ENCODE peak calls at places on chromosome 19, in four cellular contexts. X is HEK293T, M is WTC11, P is K562. Q is an unnamed sample.

GRCh38 chr19:14473073-14473790 is 1.9 kb downstream of the PTGER1 start:
- DNase-seq in X (no peak), M (peak), P (no peak), Q (no peak)

GRCh38 chr19:56736571-56736970 is 65.0 kb upstream of the ZNF835 start:
- DNase-seq in X (no peak), M (no peak), P (no peak), Q (no peak)

GRCh38 chr19:11261902-11262839 is at the start of gene DOCK6:
- DNase-seq in X (peak), M (peak), P (peak), Q (no peak)

GRCh38 chr19:12667903-12668302 is 1.3 kb downstream of the WDR83 start:
- DNase-seq in X (no peak), M (no peak), P (no peak), Q (no peak)

GRCh38 chr19:5539431-5539833 is 28.3 kb downstream of the TINCR start:
- DNase-seq in X (no peak), M (peak), P (no peak), Q (no peak)

GRCh38 chr19:49588370-49589122 is 2.4 kb upstream of the PRR12 start:
- DNase-seq in X (no peak), M (no peak), P (no peak), Q (no peak)

GRCh38 chr19:56144396-56144795 is 3.3 kb downstream of the ZNF444 start:
- DNase-seq in X (no peak), M (no peak), P (no peak), Q (no peak)

GRCh38 chr19:19599190-19599535 is 19.3 kb downstream of the PBX4 start:
- DNase-seq in X (no peak), M (no peak), P (no peak), Q (no peak)

GRCh38 chr19:47768604-47769003 is 9.9 kb upstream of the SELENOW start:
- DNase-seq in X (no peak), M (no peak), P (no peak), Q (no peak)

GRCh38 chr19:40277356-40277755 is 7.8 kb downstream of the AKT2 start:
- DNase-seq in X (no peak), M (no peak), P (no peak), Q (no peak)

GRCh38 chr19:56477429-56478338 is 539 bp upstream of the ZNF667 start:
- DNase-seq in X (no peak), M (peak), P (peak), Q (no peak)

GRCh38 chr19:5191091-5191490 is 149.5 kb downstream of the PTPRS start:
- DNase-seq in X (no peak), M (no peak), P (no peak), Q (no peak)

GRCh38 chr19:33235996-33236350 is 10.3 kb upstream of the SLC7A10 start:
- DNase-seq in X (no peak), M (no peak), P (no peak), Q (no peak)

GRCh38 chr19:29421186-29421525 is 104.6 kb upstream of the VSTM2B start:
- DNase-seq in X (no peak), M (no peak), P (no peak), Q (no peak)

GRCh38 chr19:56720281-56720680 is 48.7 kb upstream of the ZNF835 start:
- DNase-seq in X (no peak), M (no peak), P (no peak), Q (peak)

GRCh38 chr19:10662384-10663251 is 8.5 kb downstream of the ILF3 start:
- DNase-seq in X (no peak), M (no peak), P (no peak), Q (no peak)

GRCh38 chr19:19405919-19406877 is 723 bp downstream of the GATAD2A start:
- DNase-seq in X (peak), M (peak), P (peak), Q (no peak)

GRCh38 chr19:4742717-4743646 is 19.3 kb upstream of the DPP9 start:
- DNase-seq in X (no peak), M (peak), P (no peak), Q (no peak)

GRCh38 chr19:5587661-5588060 is 19.9 kb upstream of the TINCR start:
- DNase-seq in X (no peak), M (no peak), P (no peak), Q (no peak)

GRCh38 chr19:44574201-44574950 is 39.0 kb upstream of the IGSF23 start:
- DNase-seq in X (no peak), M (no peak), P (no peak), Q (no peak)

GRCh38 chr19:50602935-50603334 is 34.7 kb upstream of the LRRC4B start:
- DNase-seq in X (no peak), M (no peak), P (no peak), Q (no peak)

GRCh38 chr19:14398563-14398962 is 17.3 kb downstream of the ADGRE5 start:
- DNase-seq in X (no peak), M (no peak), P (no peak), Q (no peak)

GRCh38 chr19:16039081-16039480 is 37.2 kb upstream of the TPM4 start:
- DNase-seq in X (no peak), M (no peak), P (no peak), Q (no peak)

GRCh38 chr19:19403373-19403901 is 2.0 kb upstream of the GATAD2A start:
- DNase-seq in X (no peak), M (no peak), P (peak), Q (no peak)

GRCh38 chr19:5547881-5548280 is 19.9 kb downstream of the TINCR start:
- DNase-seq in X (peak), M (peak), P (peak), Q (peak)

GRCh38 chr19:8393871-8394250 is 3.7 kb downstream of the RAB11B start:
- DNase-seq in X (no peak), M (no peak), P (no peak), Q (no peak)

GRCh38 chr19:45136507-45137178 is 24.1 kb downstream of the NKPD1 start:
- DNase-seq in X (no peak), M (no peak), P (no peak), Q (no peak)

GRCh38 chr19:54095136-54095858 is 5.3 kb downstream of the OSCAR start:
- DNase-seq in X (no peak), M (no peak), P (no peak), Q (no peak)

GRCh38 chr19:17996826-17997316 is 11.1 kb upstream of the ARRDC2 start:
- DNase-seq in X (peak), M (peak), P (peak), Q (peak)

GRCh38 chr19:12293771-12294307 is 844 bp downstream of the ZNF44 start:
- DNase-seq in X (peak), M (peak), P (peak), Q (peak)

GRCh38 chr19:51944798-51945552 is 17.7 kb downstream of the ZNF613 start:
- DNase-seq in X (no peak), M (no peak), P (no peak), Q (no peak)

GRCh38 chr19:56115490-56115889 is 5.6 kb downstream of the ZNF787 start:
- DNase-seq in X (no peak), M (no peak), P (no peak), Q (no peak)

GRCh38 chr19:18294467-18294864 is 13.0 kb upstream of the JUND start:
- DNase-seq in X (no peak), M (peak), P (peak), Q (no peak)

GRCh38 chr19:55640577-55641375 is at the start of gene ZNF580:
- DNase-seq in X (peak), M (peak), P (peak), Q (peak)

GRCh38 chr19:33310606-33311325 is 8.4 kb upstream of the CEBPA start:
- DNase-seq in X (peak), M (no peak), P (no peak), Q (no peak)

GRCh38 chr19:58559275-58560006 is 1.0 kb upstream of the UBE2M start:
- DNase-seq in X (peak), M (peak), P (peak), Q (peak)

GRCh38 chr19:2494447-2495129 is 18.7 kb downstream of the GADD45B start:
- DNase-seq in X (no peak), M (no peak), P (peak), Q (no peak)

GRCh38 chr19:2495130-2495641 is 19.3 kb downstream of the GADD45B start:
- DNase-seq in X (no peak), M (no peak), P (no peak), Q (no peak)

GRCh38 chr19:2492870-2493269 is 16.9 kb downstream of the GADD45B start:
- DNase-seq in X (no peak), M (no peak), P (no peak), Q (no peak)

GRCh38 chr19:2495651-2496316 is 19.9 kb downstream of the GADD45B start:
- DNase-seq in X (no peak), M (no peak), P (no peak), Q (no peak)

DNA sequence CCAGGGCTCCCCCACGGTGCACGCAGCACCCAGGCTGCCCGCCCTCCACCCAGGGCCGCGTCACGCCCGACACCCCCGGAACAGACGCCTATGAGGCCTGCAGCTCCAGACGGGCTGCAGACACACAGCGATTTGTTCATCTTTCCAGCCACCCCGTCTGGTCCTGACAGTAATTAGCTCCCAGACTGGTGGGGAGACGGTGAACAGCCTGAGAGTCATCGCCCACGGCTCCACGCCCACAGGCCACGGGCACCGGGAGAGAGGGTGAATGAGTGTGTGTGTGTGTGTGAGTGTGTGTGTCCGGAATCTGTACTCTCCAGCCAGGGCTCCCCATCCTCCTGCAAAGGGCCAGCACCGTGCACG is 18.1 kb downstream of the GADD45B start:
- DNase-seq in X (no peak), M (no peak), P (no peak), Q (no peak)
- TF ChIP-seq ELF4 in X (no peak), M (no peak), P (no peak), Q (no peak)

DNA sequence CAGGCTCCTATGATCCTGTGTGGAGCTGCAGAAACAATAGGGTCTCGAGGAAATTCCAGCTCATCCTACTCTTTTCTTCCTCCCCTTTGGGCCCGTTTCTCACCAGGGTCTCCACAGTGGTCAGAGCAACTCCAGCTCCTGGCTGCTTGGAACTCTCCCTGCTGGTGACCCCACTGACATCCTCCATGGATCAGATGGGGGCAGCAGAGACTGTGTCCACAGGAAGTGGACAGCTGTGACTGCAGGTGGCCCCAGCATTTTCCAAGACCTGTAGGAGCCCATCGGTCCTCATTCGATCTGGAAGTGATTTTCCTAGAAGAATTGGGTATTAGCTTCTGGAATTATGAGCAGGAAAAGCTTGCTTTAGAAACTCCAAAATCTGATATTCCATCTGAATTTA is 208.5 kb downstream of the ZNF536 start:
- DNase-seq in X (no peak), M (no peak), P (no peak), Q (no peak)
- TF ChIP-seq ELF4 in X (no peak), M (no peak), P (no peak), Q (no peak)

GRCh38 chr19:41936416-41936850 is 8.2 kb upstream of the ERFL start:
- DNase-seq in X (no peak), M (no peak), P (no peak), Q (no peak)
- TF ChIP-seq ELF4 in X (no peak), M (no peak), P (no peak), Q (no peak)

GRCh38 chr19:35901854-35902661 is at the start of gene HCST:
- DNase-seq in X (no peak), M (no peak), P (no peak), Q (no peak)
- TF ChIP-seq ELF4 in X (no peak), M (no peak), P (no peak), Q (no peak)

Q was measured in HepG2.